ENCODE peak calls at places on chromosomes 11 and 22, in eight cellular contexts. T is uterus, A is fibroblast of mammary gland, O is GM12865, E is ovary, Q is pancreas, X is left lung, M is retinal pigment epithelial cell. K is an unnamed sample.
A peak's percentile ranks its signal among the peaks of the same experiment; 100 is the strongest.

GRCh38 chr11:2510626-2511402 is 66.0 kb downstream of the KCNQ1 start:
- DNase-seq in T (peak; percentile 10), A (no peak), O (no peak), E (peak; percentile 6), Q (peak; percentile 37), X (no peak), M (no peak), K (no peak)

GRCh38 chr11:109783842-109784241 is 309.4 kb upstream of the ZC3H12C start:
- DNase-seq in T (no peak), A (no peak), O (peak; percentile 87), E (no peak), Q (no peak), X (no peak), M (no peak), K (no peak)

GRCh38 chr11:111793863-111794262 is 27.7 kb upstream of the PPP2R1B start:
- DNase-seq in T (no peak), A (peak; percentile 90), O (no peak), E (no peak), Q (no peak), X (no peak), M (peak; percentile 87), K (peak; percentile 54)

GRCh38 chr11:111367411-111368284 is 11.4 kb downstream of the POU2AF1 start:
- DNase-seq in T (no peak), A (no peak), O (peak; percentile 90), E (no peak), Q (no peak), X (no peak), M (no peak), K (no peak)

GRCh38 chr11:126619516-126619915 is 264.0 kb downstream of the ST3GAL4 start:
- DNase-seq in T (no peak), A (no peak), O (no peak), E (no peak), Q (no peak), X (no peak), M (no peak), K (no peak)

GRCh38 chr11:62555464-62556092 is 9.0 kb upstream of the AHNAK start:
- DNase-seq in T (no peak), A (peak; percentile 67), O (peak; percentile 93), E (no peak), Q (no peak), X (peak; percentile 78), M (no peak), K (no peak)

GRCh38 chr22:21098099-21098671 is 52.4 kb downstream of the LRRC74B start:
- DNase-seq in T (no peak), A (peak; percentile 7), O (peak; percentile 9), E (no peak), Q (no peak), X (no peak), M (no peak), K (no peak)

GRCh38 chr11:27173545-27173944 is 132.9 kb downstream of the BBOX1 start:
- DNase-seq in T (no peak), A (no peak), O (no peak), E (no peak), Q (no peak), X (no peak), M (no peak), K (no peak)

GRCh38 chr11:129213261-129213660 is 21.1 kb upstream of the ARHGAP32 start:
- DNase-seq in T (no peak), A (no peak), O (no peak), E (no peak), Q (no peak), X (no peak), M (no peak), K (no peak)

GRCh38 chr11:76206327-76207081 is at the start of gene WNT11:
- DNase-seq in T (peak; percentile 61), A (no peak), O (peak; percentile 43), E (peak; percentile 65), Q (peak; percentile 85), X (peak; percentile 86), M (no peak), K (peak; percentile 12)

GRCh38 chr11:975824-976223 is 50.2 kb downstream of the AP2A2 start:
- DNase-seq in T (no peak), A (peak; percentile 39), O (no peak), E (no peak), Q (no peak), X (no peak), M (no peak), K (peak; percentile 44)

GRCh38 chr11:17208257-17208999 is 642 bp upstream of the PIK3C2A start:
- DNase-seq in T (no peak), A (peak; percentile 63), O (peak; percentile 73), E (no peak), Q (no peak), X (no peak), M (peak; percentile 81), K (peak; percentile 79)

GRCh38 chr11:8686325-8686724 is 3.7 kb downstream of the RPL27A start:
- DNase-seq in T (no peak), A (no peak), O (no peak), E (no peak), Q (no peak), X (no peak), M (no peak), K (no peak)

GRCh38 chr11:96105944-96106343 is 182.0 kb upstream of the MTMR2 start:
- DNase-seq in T (no peak), A (no peak), O (no peak), E (no peak), Q (no peak), X (no peak), M (no peak), K (no peak)

GRCh38 chr11:116731097-116731761 is 41.6 kb downstream of the BUD13 start:
- DNase-seq in T (no peak), A (no peak), O (no peak), E (no peak), Q (peak; percentile 47), X (no peak), M (no peak), K (peak; percentile 45)

DNA sequence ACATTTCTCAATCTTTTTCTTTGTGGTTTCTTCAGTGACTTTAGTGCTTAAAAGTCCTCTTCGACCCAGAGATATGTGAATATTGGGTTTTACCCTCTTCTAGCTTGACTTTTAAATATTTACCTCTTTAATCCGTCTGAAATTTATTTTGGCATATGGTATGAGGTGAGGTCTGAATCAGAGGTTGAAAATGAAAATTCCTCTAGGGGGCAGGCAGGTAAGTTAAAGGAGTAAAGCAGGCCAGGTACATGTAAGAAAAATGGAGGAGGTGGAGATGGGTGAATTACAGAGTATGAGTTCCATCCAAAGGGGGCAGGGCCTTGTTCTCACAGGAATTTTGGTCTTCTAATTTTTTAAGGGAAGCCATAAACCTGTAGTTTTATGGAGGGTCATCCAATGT is 263.8 kb upstream of the NARS2 start:
- DNase-seq in T (no peak), A (no peak), O (no peak), E (no peak), Q (no peak), X (no peak), M (no peak), K (no peak)
- TF ChIP-seq CTCF in T (no peak), A (no peak), O (no peak), E (no peak), Q (no peak), X (no peak), M (no peak), K (no peak)

DNA sequence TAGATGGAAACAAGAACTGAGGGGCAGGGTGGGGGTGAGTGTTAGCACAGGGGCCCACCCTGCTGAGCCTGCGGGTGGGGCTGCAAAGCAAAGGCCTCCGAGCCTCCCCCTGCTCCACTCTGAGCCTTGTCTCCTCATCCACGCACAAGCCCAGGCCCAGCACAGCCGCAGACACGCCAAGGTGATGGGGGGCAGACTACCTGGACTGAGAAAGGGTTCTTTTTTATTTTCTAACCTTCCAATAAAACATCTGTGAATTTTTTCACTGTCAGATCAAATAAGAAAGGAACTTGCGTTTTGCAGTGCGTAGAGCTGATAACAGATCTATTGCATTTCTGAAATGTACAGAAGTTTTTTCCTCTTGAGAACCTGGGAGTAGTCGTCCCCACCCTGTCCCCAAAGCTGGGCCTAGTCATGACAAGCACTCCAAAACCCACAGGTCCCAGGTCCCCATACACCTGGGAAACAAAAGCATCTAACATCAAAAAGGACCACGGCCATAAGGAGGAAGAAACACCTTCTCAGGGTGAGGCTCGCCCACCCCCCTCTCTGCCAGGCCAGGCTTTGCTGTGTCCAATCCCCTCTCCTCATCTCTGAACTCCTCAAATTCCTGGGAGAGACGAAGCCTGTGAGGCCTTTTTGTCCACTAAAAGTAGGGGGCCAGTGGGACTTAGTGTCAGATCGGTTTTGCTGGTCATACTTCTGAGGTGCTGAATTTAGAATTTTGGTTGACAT is 22.7 kb upstream of the CD5 start:
- DNase-seq in T (no peak), A (no peak), O (no peak), E (no peak), Q (no peak), X (no peak), M (no peak), K (no peak)
- H3K4me3 ChIP-seq in T (no peak overlapping the region), A (no peak overlapping the region), O (no peak overlapping the region), E (no peak overlapping the region), Q (no peak overlapping the region), X (no peak overlapping the region), M (no peak overlapping the region), K (no peak overlapping the region)

GRCh38 chr22:37045958-37046357 is 5.6 kb upstream of the KCTD17 start:
- DNase-seq in T (no peak), A (peak; percentile 46), O (peak; percentile 30), E (no peak), Q (no peak), X (no peak), M (no peak), K (peak; percentile 29)
- TF ChIP-seq CTCF in T (no peak), A (peak; percentile 63), O (peak; percentile 53), E (no peak), Q (no peak), X (no peak), M (peak; percentile 80), K (peak; percentile 67)

DNA sequence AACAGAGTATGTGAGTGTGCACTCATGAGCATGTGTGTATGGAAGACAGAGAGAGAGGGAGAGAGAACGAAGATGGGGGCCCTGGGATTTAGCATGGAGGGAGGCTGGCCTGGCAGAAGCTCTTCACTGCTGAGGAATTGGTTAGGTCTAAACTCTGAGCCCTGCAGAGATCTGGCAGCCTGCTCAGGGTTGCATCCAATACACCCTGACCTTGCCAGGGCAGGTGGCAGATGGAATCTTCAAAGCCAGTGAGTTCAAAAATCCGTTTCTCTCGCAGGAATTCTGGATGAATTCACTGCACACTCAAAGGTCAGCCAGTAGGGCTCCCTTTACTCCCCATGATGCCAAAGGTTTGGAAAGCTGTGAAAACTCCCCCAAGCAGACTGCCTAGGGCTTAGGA is 61.4 kb upstream of the OLFML1 start:
- DNase-seq in T (no peak), A (no peak), O (no peak), E (no peak), Q (no peak), X (no peak), M (no peak), K (no peak)
- H3K4me3 ChIP-seq in T (no peak overlapping the region), A (no peak overlapping the region), O (no peak overlapping the region), E (no peak overlapping the region), Q (no peak overlapping the region), X (no peak overlapping the region), M (no peak overlapping the region), K (no peak overlapping the region)

GRCh38 chr11:63767415-63768231 is 952 bp downstream of the ZFTA start:
- DNase-seq in T (peak; percentile 65), A (peak; percentile 87), O (peak; percentile 58), E (peak; percentile 72), Q (peak; percentile 52), X (no peak), M (no peak), K (peak; percentile 86)
- TF ChIP-seq CTCF in T (no peak), A (no peak), O (no peak), E (no peak), Q (no peak), X (no peak), M (no peak), K (no peak)

K was measured in astrocyte of the spinal cord.